ENCODE peak calls at places on chromosomes 12 and 14, in six cellular contexts. C is astrocyte of the spinal cord, F is endothelial cell of umbilical vein, Q is choroid plexus epithelial cell, Y is transverse colon, T is osteoblast. M is an unnamed sample.

GRCh38 chr12:15546102-15546701 is 223.9 kb downstream of the PTPRO start:
- DNase-seq in C (no peak), Q (no peak), F (no peak), Y (no peak), T (no peak), M (no peak)

GRCh38 chr14:34029921-34030334 is 79.1 kb upstream of the EGLN3 start:
- DNase-seq in F (no peak), C (peak; percentile 13), Y (peak; percentile 21), Q (peak; percentile 7), T (no peak), M (no peak)

GRCh38 chr12:23561536-23561935 is 387.9 kb downstream of the SOX5 start:
- DNase-seq in Y (no peak), T (no peak), C (no peak), Q (no peak), F (no peak), M (no peak)

GRCh38 chr14:58817846-58818245 is 180.1 kb downstream of the DACT1 start:
- DNase-seq in F (no peak), Y (no peak), Q (peak; percentile 55), C (peak; percentile 25), T (no peak), M (no peak)

GRCh38 chr14:51884086-51884927 is 23.9 kb downstream of the GNG2 start:
- DNase-seq in T (no peak), Y (no peak), F (peak; percentile 64), C (peak; percentile 72), Q (peak; percentile 90), M (no peak)

GRCh38 chr12:86137936-86138335 is 118.3 kb downstream of the MGAT4C start:
- DNase-seq in F (peak; percentile 70), Q (peak; percentile 50), C (peak; percentile 52), Y (no peak), T (peak; percentile 54), M (no peak)

GRCh38 chr12:19894049-19894448 is 454.8 kb downstream of the AEBP2 start:
- DNase-seq in Y (no peak), C (no peak), T (no peak), Q (peak; percentile 67), F (peak; percentile 20), M (no peak)

GRCh38 chr14:61178226-61179060 is 102.7 kb downstream of the TMEM30B start:
- DNase-seq in F (peak; percentile 95), Q (peak; percentile 97), C (peak; percentile 98), Y (no peak), T (peak; percentile 88), M (no peak)

GRCh38 chr12:105107176-105107496 is 395 bp upstream of the WASHC4 start:
- DNase-seq in Q (peak; percentile 64), T (peak; percentile 67), C (peak; percentile 76), Y (no peak), F (no peak), M (no peak)

GRCh38 chr14:94632305-94632590 is 20.1 kb downstream of the SERPINA3 start:
- DNase-seq in Q (no peak), T (no peak), F (no peak), Y (no peak), C (no peak), M (no peak)

GRCh38 chr12:27542628-27543027 is 18.6 kb downstream of the PPFIBP1 start:
- DNase-seq in Q (peak; percentile 99), C (peak; percentile 94), F (no peak), T (no peak), Y (no peak), M (no peak)

GRCh38 chr12:64621257-64621942 is 11.1 kb downstream of the RASSF3 start:
- DNase-seq in C (peak; percentile 38), Y (no peak), F (peak; percentile 25), Q (peak; percentile 84), T (peak; percentile 82), M (no peak)

GRCh38 chr14:69263364-69263763 is 3.4 kb downstream of the GALNT16 start:
- DNase-seq in Q (peak; percentile 86), C (peak; percentile 93), T (peak; percentile 100), F (no peak), Y (peak; percentile 18), M (no peak)

GRCh38 chr12:4353785-4354208 is 25.7 kb downstream of the FGF23 start:
- DNase-seq in C (peak; percentile 4), Y (no peak), Q (peak; percentile 29), T (no peak), F (no peak), M (no peak)

GRCh38 chr14:73458219-73458976 is at the start of gene NUMB:
- DNase-seq in Y (peak; percentile 98), F (peak; percentile 100), C (peak; percentile 100), T (peak; percentile 97), Q (peak; percentile 100), M (peak; percentile 90)
- TF ChIP-seq CTCF in Y (no peak), F (no peak), C (no peak), T (no peak), Q (no peak), M (no peak)

DNA sequence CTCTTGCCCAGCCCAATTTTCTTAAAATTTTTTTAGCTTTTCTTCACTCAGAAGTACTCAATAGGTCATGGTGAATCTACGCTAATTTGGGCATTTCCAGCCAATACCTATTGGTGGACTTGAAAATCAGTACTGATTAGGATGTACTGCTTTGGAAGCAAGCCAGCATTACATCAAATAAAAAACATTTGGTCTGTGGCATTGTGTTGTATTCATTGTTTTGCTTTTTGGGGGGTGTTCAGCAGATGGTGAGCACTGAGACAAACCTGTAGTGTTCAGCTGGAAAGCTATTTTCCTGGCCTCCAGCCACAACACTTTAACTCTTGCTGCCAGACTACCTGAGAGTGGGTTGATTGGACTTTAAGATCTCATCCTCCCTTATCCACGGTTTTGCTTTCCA is 4.0 kb downstream of the MAPKAPK5 start:
- DNase-seq in F (peak; percentile 50), Y (no peak), Q (no peak), T (peak; percentile 72), C (no peak), M (no peak)
- TF ChIP-seq CTCF in F (no peak), Y (no peak), Q (no peak), T (no peak), C (no peak), M (no peak)

DNA sequence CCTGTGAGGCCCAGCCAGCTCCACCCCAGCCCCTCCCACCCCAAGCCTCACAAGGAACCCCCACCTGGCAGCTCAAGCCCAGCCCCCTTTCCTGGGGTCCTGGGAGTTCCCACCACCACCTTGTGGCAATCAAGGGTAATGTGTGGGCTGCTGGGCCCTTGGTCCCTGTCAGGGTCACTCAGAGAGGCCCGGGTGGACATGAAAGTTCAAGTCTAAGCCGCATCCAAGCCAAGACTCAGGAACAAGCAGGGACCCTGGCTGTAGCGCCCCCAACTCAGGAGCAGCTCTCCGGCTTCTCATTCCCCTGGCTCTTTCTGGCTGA is 106.4 kb upstream of the C14orf180 start:
- DNase-seq in F (no peak), T (no peak), Q (no peak), Y (no peak), C (no peak), M (no peak)
- TF ChIP-seq CTCF in F (no peak), T (no peak), Q (no peak), Y (no peak), C (no peak), M (no peak)

GRCh38 chr12:22117551-22117950 is 71.5 kb downstream of the CMAS start:
- DNase-seq in C (no peak), T (no peak), Y (no peak), Q (no peak), F (no peak), M (no peak)

GRCh38 chr12:22115711-22116110 is 69.7 kb downstream of the CMAS start:
- DNase-seq in Q (no peak), Y (no peak), F (no peak), C (no peak), T (no peak), M (no peak)

GRCh38 chr12:22121224-22121623 is 75.2 kb downstream of the CMAS start:
- DNase-seq in C (no peak), Q (no peak), F (no peak), T (no peak), Y (peak; percentile 14), M (no peak)

GRCh38 chr12:22116376-22116775 is 70.4 kb downstream of the CMAS start:
- DNase-seq in C (no peak), F (no peak), Q (no peak), T (no peak), Y (no peak), M (no peak)

DNA sequence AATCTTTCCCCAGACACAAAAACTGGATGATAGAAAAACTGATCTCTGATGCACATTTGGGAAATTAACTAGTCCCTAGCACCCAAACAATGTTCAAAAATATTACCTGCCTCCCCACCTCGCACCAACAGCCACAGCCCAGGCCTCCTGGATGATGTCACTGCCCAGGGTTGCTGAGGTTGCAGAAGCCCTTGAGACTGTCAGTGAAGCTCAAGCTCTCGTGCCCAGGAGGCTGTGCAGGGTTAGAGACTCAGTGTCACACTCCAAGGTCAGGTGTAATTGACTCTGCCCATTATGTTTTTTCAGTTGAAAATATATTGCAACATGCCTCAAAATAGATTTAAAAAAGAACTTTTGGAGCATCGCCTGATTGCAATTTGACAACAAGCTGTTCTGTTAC is 72.2 kb downstream of the CMAS start:
- DNase-seq in Y (no peak), C (no peak), Q (no peak), F (no peak), T (no peak), M (no peak)
- TF ChIP-seq CTCF in Y (no peak), C (no peak), Q (no peak), F (no peak), T (no peak), M (no peak)

GRCh38 chr12:2360630-2361170 is 307.9 kb downstream of the CACNA1C start:
- DNase-seq in Y (no peak), Q (peak; percentile 10), C (no peak), F (no peak), T (no peak), M (no peak)
- TF ChIP-seq CTCF in Y (no peak), Q (peak; percentile 35), C (peak; percentile 33), F (no peak), T (peak; percentile 36), M (no peak)

GRCh38 chr12:117842630-117843029 is 126.2 kb downstream of the KSR2 start:
- DNase-seq in Q (no peak), C (no peak), Y (no peak), F (no peak), T (no peak), M (no peak)
- TF ChIP-seq CTCF in Q (no peak), C (no peak), Y (no peak), F (no peak), T (no peak), M (no peak)

GRCh38 chr14:77245820-77246219 is 25.2 kb downstream of the NGB start:
- DNase-seq in T (no peak), F (no peak), C (no peak), Y (no peak), Q (no peak), M (no peak)
- TF ChIP-seq CTCF in T (no peak), F (no peak), C (no peak), Y (no peak), Q (peak; percentile 4), M (no peak)

DNA sequence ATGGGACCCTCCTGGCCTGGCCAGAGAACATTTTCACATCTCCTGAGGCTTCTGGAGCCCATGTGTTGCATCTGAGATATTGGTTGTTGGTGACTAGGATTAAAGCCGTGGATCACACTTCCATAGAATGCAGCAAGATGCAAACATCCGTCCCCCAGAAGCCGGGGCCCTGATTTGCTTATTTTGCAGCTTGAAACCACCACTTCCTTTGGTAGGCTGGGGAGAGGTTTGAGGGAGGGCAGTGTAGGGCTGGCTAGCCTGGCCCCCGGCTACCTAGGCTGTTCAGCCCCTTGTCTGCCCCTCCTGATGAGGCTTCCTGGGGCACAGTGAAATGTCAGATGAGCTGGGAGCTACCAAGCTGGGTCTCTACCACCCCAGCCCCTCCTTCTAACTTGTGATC is 209.7 kb upstream of the PWP1 start:
- DNase-seq in C (no peak), Y (no peak), F (no peak), T (no peak), Q (no peak), M (no peak)
- TF ChIP-seq CTCF in C (no peak), Y (no peak), F (no peak), T (no peak), Q (no peak), M (no peak)

GRCh38 chr14:104096751-104097700 is 11.5 kb downstream of the ASPG start:
- DNase-seq in C (no peak), T (peak; percentile 79), Y (peak; percentile 12), F (no peak), Q (no peak), M (no peak)
- TF ChIP-seq CTCF in C (no peak), T (no peak), Y (no peak), F (no peak), Q (peak; percentile 31), M (peak; percentile 39)